ENCODE peak calls at places on chromosomes 6 and 20, in six cellular contexts. P is mesendoderm, R is NCI-H1417, J is amygdala, Q is fibroblast of the aortic adventitia, K is cardiac fibroblast. Y is an unnamed sample.

GRCh38 chr6:31660224-31660997 is at the start of gene C6orf47:
- DNase-seq in P (peak; percentile 90), R (peak; percentile 81), J (peak; percentile 62), Q (peak; percentile 74), K (peak; percentile 87), Y (peak; percentile 82)

GRCh38 chr6:88916615-88917198 is 46.7 kb downstream of the RNGTT start:
- DNase-seq in P (no peak), R (no peak), J (no peak), Q (no peak), K (no peak), Y (no peak)

GRCh38 chr6:28225056-28225834 is at the start of gene ZSCAN9:
- DNase-seq in P (peak; percentile 92), R (peak; percentile 81), J (peak; percentile 53), Q (peak; percentile 92), K (peak; percentile 92), Y (peak; percentile 96)

GRCh38 chr20:52047811-52048302 is 143.7 kb downstream of the ZFP64 start:
- DNase-seq in P (peak; percentile 14), R (no peak), J (no peak), Q (no peak), K (peak; percentile 7), Y (peak; percentile 33)

GRCh38 chr6:169238766-169239165 is 14.9 kb downstream of the THBS2 start:
- DNase-seq in P (no peak), R (no peak), J (no peak), Q (no peak), K (no peak), Y (no peak)

GRCh38 chr6:158303210-158303731 is 9.0 kb upstream of the TULP4 start:
- DNase-seq in P (no peak), R (no peak), J (no peak), Q (no peak), K (no peak), Y (no peak)

GRCh38 chr6:91782789-91783188 is 1195.9 kb upstream of the MAP3K7 start:
- DNase-seq in P (no peak), R (no peak), J (no peak), Q (no peak), K (no peak), Y (no peak)

GRCh38 chr20:57619053-57619831 is 984 bp downstream of the ZBP1 start:
- DNase-seq in P (no peak), R (no peak), J (no peak), Q (no peak), K (no peak), Y (no peak)

GRCh38 chr6:47180633-47181032 is 129.1 kb downstream of the TNFRSF21 start:
- DNase-seq in P (peak; percentile 97), R (no peak), J (no peak), Q (peak; percentile 26), K (peak; percentile 36), Y (peak; percentile 51)

GRCh38 chr20:14790771-14791517 is 453.5 kb upstream of the FLRT3 start:
- DNase-seq in P (no peak), R (peak; percentile 11), J (no peak), Q (no peak), K (peak; percentile 3), Y (peak; percentile 3)

GRCh38 chr20:20201124-20201523 is 148.8 kb downstream of the CFAP61 start:
- DNase-seq in P (no peak), R (no peak), J (no peak), Q (no peak), K (no peak), Y (no peak)

GRCh38 chr20:8183526-8183925 is 51.5 kb downstream of the PLCB1 start:
- DNase-seq in P (no peak), R (no peak), J (no peak), Q (peak; percentile 59), K (peak; percentile 39), Y (peak; percentile 52)

GRCh38 chr6:159037746-159038290 is 7.0 kb downstream of the TAGAP start:
- DNase-seq in P (no peak), R (no peak), J (no peak), Q (no peak), K (no peak), Y (no peak)

GRCh38 chr6:159806021-159806458 is 6.0 kb downstream of the PNLDC1 start:
- DNase-seq in P (peak; percentile 16), R (no peak), J (no peak), Q (peak; percentile 14), K (peak; percentile 41), Y (no peak)

GRCh38 chr6:111758608-111759293 is 114.5 kb downstream of the FYN start:
- DNase-seq in P (no peak), R (no peak), J (no peak), Q (no peak), K (no peak), Y (no peak)

GRCh38 chr20:21510414-21510971 is 3.4 kb downstream of the NKX2-2 start:
- DNase-seq in P (peak; percentile 50), R (no peak), J (peak; percentile 58), Q (no peak), K (no peak), Y (no peak)

GRCh38 chr6:170011233-170012142 is 260.1 kb downstream of the ERMARD start:
- DNase-seq in P (peak; percentile 27), R (no peak), J (peak; percentile 14), Q (no peak), K (no peak), Y (no peak)

GRCh38 chr6:11009353-11009752 is 34.8 kb downstream of the ELOVL2 start:
- DNase-seq in P (peak; percentile 93), R (no peak), J (no peak), Q (peak; percentile 43), K (peak; percentile 61), Y (peak; percentile 60)

GRCh38 chr20:2167122-2167521 is 65.5 kb downstream of the STK35 start:
- DNase-seq in P (no peak), R (no peak), J (no peak), Q (no peak), K (no peak), Y (no peak)

GRCh38 chr20:2606507-2607006 is 45.9 kb upstream of the NOP56 start:
- DNase-seq in P (no peak), R (no peak), J (no peak), Q (no peak), K (no peak), Y (no peak)

GRCh38 chr20:2859330-2860121 is 13.8 kb upstream of the PTPRA start:
- DNase-seq in P (no peak), R (no peak), J (no peak), Q (peak; percentile 92), K (peak; percentile 82), Y (peak; percentile 33)

GRCh38 chr6:75893058-75893775 is 144.2 kb downstream of the MYO6 start:
- DNase-seq in P (peak; percentile 76), R (peak; percentile 4), J (no peak), Q (peak; percentile 88), K (peak; percentile 90), Y (peak; percentile 90)

GRCh38 chr6:168863467-168863866 is 390.2 kb downstream of the THBS2 start:
- DNase-seq in P (no peak), R (no peak), J (no peak), Q (no peak), K (no peak), Y (no peak)

GRCh38 chr6:89859744-89860143 is 30.1 kb downstream of the CASP8AP2 start:
- DNase-seq in P (no peak), R (no peak), J (no peak), Q (no peak), K (no peak), Y (no peak)

Y was measured in fibroblast of pulmonary artery.